ENCODE peak calls at places on chromosomes 2 and 18, in six cellular contexts. One of them, this sample, is unnamed. For H3K36me3, the result is how much of the 10 kb centered on the place peaks cover.

GRCh38 chr2:223994562-223995162 is 37.4 kb downstream of the MRPL44 start:
- DNase-seq in right lobe of liver: no peak
- DNase-seq in sigmoid colon: no peak
- DNase-seq in adipocyte: no peak
- DNase-seq in H1: no peak
- DNase-seq in pancreas: no peak
- DNase-seq in this sample: no peak

GRCh38 chr2:61009355-61009754 is 8.2 kb upstream of the PEX13 start:
- DNase-seq in adipocyte: no peak
- DNase-seq in sigmoid colon: no peak
- DNase-seq in pancreas: no peak
- DNase-seq in right lobe of liver: no peak
- DNase-seq in H1: no peak
- DNase-seq in this sample: no peak

GRCh38 chr2:201987426-201987825 is 46.2 kb upstream of the FZD7 start:
- DNase-seq in H1: no peak
- DNase-seq in sigmoid colon: no peak
- DNase-seq in pancreas: no peak
- DNase-seq in right lobe of liver: no peak
- DNase-seq in adipocyte: no peak
- DNase-seq in this sample: no peak

GRCh38 chr18:23451491-23451890 is 1.6 kb upstream of the RIOK3 start:
- DNase-seq in adipocyte: no peak
- DNase-seq in H1: no peak
- DNase-seq in sigmoid colon: no peak
- DNase-seq in pancreas: no peak
- DNase-seq in right lobe of liver: no peak
- DNase-seq in this sample: no peak

GRCh38 chr18:26482567-26482966 is 65.8 kb downstream of the KCTD1 start:
- DNase-seq in right lobe of liver: no peak
- DNase-seq in H1: peak
- DNase-seq in adipocyte: no peak
- DNase-seq in pancreas: no peak
- DNase-seq in sigmoid colon: no peak
- DNase-seq in this sample: no peak

GRCh38 chr2:15762449-15762848 is 170.8 kb downstream of the DDX1 start:
- DNase-seq in H1: no peak
- DNase-seq in adipocyte: no peak
- DNase-seq in sigmoid colon: no peak
- DNase-seq in pancreas: no peak
- DNase-seq in right lobe of liver: no peak
- DNase-seq in this sample: no peak

GRCh38 chr2:232928564-232929302 is 58.7 kb downstream of the SNORC start:
- DNase-seq in adipocyte: no peak
- DNase-seq in pancreas: peak
- DNase-seq in H1: no peak
- DNase-seq in sigmoid colon: no peak
- DNase-seq in right lobe of liver: no peak
- DNase-seq in this sample: no peak

GRCh38 chr18:62280058-62280457 is 45.1 kb upstream of the TNFRSF11A start:
- DNase-seq in adipocyte: no peak
- DNase-seq in H1: no peak
- DNase-seq in sigmoid colon: no peak
- DNase-seq in right lobe of liver: no peak
- DNase-seq in pancreas: no peak
- DNase-seq in this sample: no peak

GRCh38 chr2:168424112-168424951 is 31.7 kb upstream of the CERS6 start:
- DNase-seq in H1: no peak
- DNase-seq in pancreas: no peak
- DNase-seq in sigmoid colon: no peak
- DNase-seq in right lobe of liver: no peak
- DNase-seq in adipocyte: peak
- DNase-seq in this sample: no peak

GRCh38 chr2:230924092-230924469 is 961 bp downstream of the GPR55 start:
- DNase-seq in H1: no peak
- DNase-seq in adipocyte: no peak
- DNase-seq in pancreas: no peak
- DNase-seq in sigmoid colon: peak
- DNase-seq in right lobe of liver: no peak
- DNase-seq in this sample: no peak

GRCh38 chr18:13726972-13727331 is 479 bp downstream of the RNMT start:
- DNase-seq in adipocyte: peak
- DNase-seq in H1: no peak
- DNase-seq in sigmoid colon: peak
- DNase-seq in right lobe of liver: peak
- DNase-seq in pancreas: peak
- DNase-seq in this sample: no peak

DNA sequence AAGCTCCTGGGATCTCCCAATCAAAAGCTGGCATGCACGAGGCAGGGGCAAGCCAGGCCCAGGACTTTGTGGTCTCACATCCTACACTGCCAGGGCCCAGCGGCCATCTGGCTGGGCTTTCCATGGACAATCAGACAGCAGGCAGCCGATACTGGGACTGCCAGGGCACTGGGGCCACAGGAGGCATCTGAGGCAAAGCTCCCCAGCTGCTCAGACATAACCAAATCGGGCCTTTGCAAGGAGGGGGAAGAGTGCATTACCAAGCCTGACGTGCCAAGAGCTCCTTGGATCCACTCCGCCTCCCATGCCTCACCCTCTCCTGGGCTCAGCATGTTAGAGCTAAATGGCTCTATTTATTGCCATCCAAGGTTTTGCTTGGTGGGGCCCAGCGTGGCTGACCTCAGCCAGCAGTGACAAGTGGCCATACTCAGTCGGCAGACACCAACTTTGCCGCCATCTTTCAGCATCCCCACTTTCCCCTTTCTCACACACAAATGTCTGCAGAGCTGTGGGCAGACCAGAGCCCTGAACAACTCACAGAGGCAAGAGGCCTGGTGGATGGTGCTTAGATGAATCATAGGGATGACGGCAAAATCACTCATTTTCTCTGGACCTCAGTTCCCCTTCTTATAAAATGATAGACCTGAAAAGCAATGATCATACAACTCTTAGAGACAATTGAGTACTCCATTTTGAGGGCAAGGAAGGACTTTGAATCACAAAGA is 200.8 kb downstream of the TTC32 start:
- DNase-seq in right lobe of liver: no peak
- DNase-seq in sigmoid colon: no peak
- DNase-seq in H1: no peak
- DNase-seq in adipocyte: no peak
- DNase-seq in pancreas: no peak
- DNase-seq in this sample: no peak
- H3K36me3 ChIP-seq in right lobe of liver: under half
- H3K36me3 ChIP-seq in sigmoid colon: under half
- H3K36me3 ChIP-seq in H1: under half
- H3K36me3 ChIP-seq in adipocyte: under half
- H3K36me3 ChIP-seq in pancreas: under half
- H3K36me3 ChIP-seq in this sample: under half

DNA sequence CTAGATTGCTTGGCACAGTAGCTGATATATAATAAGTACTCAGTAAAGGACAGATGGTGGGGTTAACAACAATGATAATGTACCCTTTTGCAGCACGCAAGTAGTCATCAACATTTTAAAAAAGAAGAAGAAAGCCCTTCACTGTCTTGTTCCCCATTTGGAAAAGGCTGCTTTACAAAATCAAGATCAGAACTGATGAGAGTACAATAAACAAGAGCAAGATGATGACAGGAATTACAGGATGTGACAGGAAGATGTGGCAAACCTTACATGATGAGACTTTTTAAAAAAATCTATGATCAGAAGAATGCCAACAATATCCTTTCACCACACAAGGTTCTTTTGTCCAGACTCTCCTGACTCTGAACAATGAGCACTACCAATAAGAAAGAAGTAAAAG is 9.1 kb downstream of the TYW5 start:
- DNase-seq in adipocyte: no peak
- DNase-seq in sigmoid colon: no peak
- DNase-seq in right lobe of liver: no peak
- DNase-seq in H1: no peak
- DNase-seq in pancreas: no peak
- DNase-seq in this sample: no peak
- H3K36me3 ChIP-seq in adipocyte: half or more
- H3K36me3 ChIP-seq in sigmoid colon: under half
- H3K36me3 ChIP-seq in right lobe of liver: under half
- H3K36me3 ChIP-seq in H1: half or more
- H3K36me3 ChIP-seq in pancreas: under half
- H3K36me3 ChIP-seq in this sample: under half

GRCh38 chr2:237757616-237758015 is 41.0 kb upstream of the RBM44 start:
- DNase-seq in adipocyte: no peak
- DNase-seq in H1: no peak
- DNase-seq in sigmoid colon: no peak
- DNase-seq in right lobe of liver: no peak
- DNase-seq in pancreas: no peak
- DNase-seq in this sample: no peak
- H3K36me3 ChIP-seq in adipocyte: half or more
- H3K36me3 ChIP-seq in H1: under half
- H3K36me3 ChIP-seq in sigmoid colon: half or more
- H3K36me3 ChIP-seq in right lobe of liver: under half
- H3K36me3 ChIP-seq in pancreas: half or more
- H3K36me3 ChIP-seq in this sample: under half

GRCh38 chr2:210429403-210430137 is 47.0 kb downstream of the LANCL1 start:
- DNase-seq in H1: no peak
- DNase-seq in sigmoid colon: no peak
- DNase-seq in pancreas: no peak
- DNase-seq in adipocyte: no peak
- DNase-seq in right lobe of liver: no peak
- DNase-seq in this sample: no peak
- H3K36me3 ChIP-seq in H1: under half
- H3K36me3 ChIP-seq in sigmoid colon: under half
- H3K36me3 ChIP-seq in pancreas: under half
- H3K36me3 ChIP-seq in adipocyte: under half
- H3K36me3 ChIP-seq in right lobe of liver: under half
- H3K36me3 ChIP-seq in this sample: under half

DNA sequence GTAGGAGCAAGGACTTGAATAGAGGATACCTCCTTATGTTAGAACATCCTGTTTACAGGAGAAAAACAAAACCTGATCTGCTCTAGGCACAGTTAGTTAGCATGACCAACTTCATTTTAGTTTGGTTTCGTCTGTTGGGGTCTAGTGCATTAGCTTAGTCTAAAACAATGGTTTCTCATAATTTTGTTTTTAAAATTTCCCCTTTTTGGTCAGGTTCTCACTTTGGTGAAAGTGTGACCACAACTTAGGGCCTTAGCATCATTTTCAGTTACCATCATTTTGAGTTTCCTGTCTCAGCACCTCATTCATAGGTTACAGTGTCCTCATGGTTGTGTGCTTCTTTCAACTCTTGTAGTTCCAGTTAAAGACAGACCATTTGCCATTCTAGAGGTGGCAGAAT is 1277.0 kb upstream of the SLC39A10 start:
- DNase-seq in H1: no peak
- DNase-seq in sigmoid colon: no peak
- DNase-seq in pancreas: no peak
- DNase-seq in adipocyte: no peak
- DNase-seq in right lobe of liver: no peak
- DNase-seq in this sample: no peak
- H3K36me3 ChIP-seq in H1: under half
- H3K36me3 ChIP-seq in sigmoid colon: under half
- H3K36me3 ChIP-seq in pancreas: under half
- H3K36me3 ChIP-seq in adipocyte: under half
- H3K36me3 ChIP-seq in right lobe of liver: under half
- H3K36me3 ChIP-seq in this sample: under half

GRCh38 chr2:17706845-17707244 is 46.8 kb downstream of the SMC6 start:
- DNase-seq in right lobe of liver: no peak
- DNase-seq in sigmoid colon: no peak
- DNase-seq in adipocyte: no peak
- DNase-seq in H1: no peak
- DNase-seq in pancreas: no peak
- DNase-seq in this sample: no peak
- H3K36me3 ChIP-seq in right lobe of liver: under half
- H3K36me3 ChIP-seq in sigmoid colon: under half
- H3K36me3 ChIP-seq in adipocyte: half or more
- H3K36me3 ChIP-seq in H1: half or more
- H3K36me3 ChIP-seq in pancreas: under half
- H3K36me3 ChIP-seq in this sample: under half

GRCh38 chr2:11590193-11590592 is 56.3 kb downstream of the GREB1 start:
- DNase-seq in sigmoid colon: no peak
- DNase-seq in right lobe of liver: peak
- DNase-seq in adipocyte: no peak
- DNase-seq in H1: no peak
- DNase-seq in pancreas: no peak
- DNase-seq in this sample: peak
- H3K36me3 ChIP-seq in sigmoid colon: under half
- H3K36me3 ChIP-seq in right lobe of liver: under half
- H3K36me3 ChIP-seq in adipocyte: under half
- H3K36me3 ChIP-seq in H1: under half
- H3K36me3 ChIP-seq in pancreas: under half
- H3K36me3 ChIP-seq in this sample: under half

DNA sequence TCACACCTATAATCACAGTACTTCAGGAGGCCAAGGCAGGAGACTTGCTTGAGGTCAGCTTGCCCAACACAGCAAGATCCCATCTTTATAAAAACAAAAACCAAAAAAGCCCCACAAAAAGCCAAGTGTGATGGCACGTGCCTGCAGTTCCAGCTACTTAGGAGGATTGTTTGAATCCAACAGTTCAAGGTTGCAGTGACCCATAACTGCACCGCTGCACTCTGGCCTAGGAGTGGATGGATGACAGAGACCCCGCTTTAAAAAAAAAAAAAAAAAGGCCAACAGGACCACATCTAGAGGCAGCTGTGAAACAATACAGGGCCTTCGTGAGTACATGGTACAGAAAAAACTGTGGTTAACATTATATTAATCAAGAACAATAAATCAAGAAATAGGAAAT is 56.2 kb downstream of the PRPF40A start:
- DNase-seq in pancreas: no peak
- DNase-seq in sigmoid colon: no peak
- DNase-seq in adipocyte: no peak
- DNase-seq in right lobe of liver: no peak
- DNase-seq in H1: no peak
- DNase-seq in this sample: no peak
- H3K36me3 ChIP-seq in pancreas: half or more
- H3K36me3 ChIP-seq in sigmoid colon: under half
- H3K36me3 ChIP-seq in adipocyte: half or more
- H3K36me3 ChIP-seq in right lobe of liver: under half
- H3K36me3 ChIP-seq in H1: half or more
- H3K36me3 ChIP-seq in this sample: under half

GRCh38 chr18:10142056-10142455 is 228.2 kb downstream of the VAPA start:
- DNase-seq in right lobe of liver: no peak
- DNase-seq in sigmoid colon: no peak
- DNase-seq in H1: no peak
- DNase-seq in adipocyte: no peak
- DNase-seq in pancreas: no peak
- DNase-seq in this sample: no peak
- H3K36me3 ChIP-seq in right lobe of liver: under half
- H3K36me3 ChIP-seq in sigmoid colon: under half
- H3K36me3 ChIP-seq in H1: under half
- H3K36me3 ChIP-seq in adipocyte: under half
- H3K36me3 ChIP-seq in pancreas: under half
- H3K36me3 ChIP-seq in this sample: under half